ENCODE peak calls at places on chromosomes 6 and 20, in nine cellular contexts. P is fibroblast of mammary gland; W is substantia nigra; J is EL; B is GM13977; X is stimulated activated CD4-positive, alpha-beta T cell treated with anti-CD3 and anti-CD28 coated beads, Interleukin-1b, Interleukin-23, amount 100 ng/mL, for 1 hour; R is glutamatergic neuron; F is iPS-NIHi11; K is effector CD4-positive, alpha-beta T cell. S is an unnamed sample.

GRCh38 chr20:56359212-56360132 is 698 bp downstream of the FAM210B start:
- DNase-seq in F (peak), P (peak), J (peak), W (peak), K (no peak), R (peak), B (no peak), X (no peak), S (no peak)

GRCh38 chr20:32914031-32914430 is 55.3 kb downstream of the EFCAB8 start:
- DNase-seq in R (no peak), B (no peak), W (no peak), X (no peak), P (no peak), K (no peak), J (no peak), F (no peak), S (no peak)

GRCh38 chr6:32153252-32153834 is 598 bp upstream of the PPT2 start:
- DNase-seq in K (no peak), F (peak), R (peak), X (no peak), W (no peak), B (no peak), P (peak), J (peak), S (no peak)

GRCh38 chr6:130647221-130647620 is 180.0 kb upstream of the SMLR1 start:
- DNase-seq in B (no peak), K (no peak), F (no peak), J (no peak), X (no peak), P (no peak), W (no peak), R (no peak), S (no peak)

GRCh38 chr6:73712536-73712935 is 16.5 kb downstream of the CD109 start:
- DNase-seq in P (no peak), R (no peak), B (no peak), X (no peak), W (no peak), K (no peak), F (no peak), J (no peak), S (no peak)

GRCh38 chr6:169997930-169998218 is 246.5 kb downstream of the ERMARD start:
- DNase-seq in R (no peak), W (no peak), P (no peak), J (peak), X (no peak), B (no peak), K (no peak), F (no peak), S (no peak)

GRCh38 chr20:52082612-52083011 is 109.0 kb downstream of the ZFP64 start:
- DNase-seq in X (no peak), B (no peak), J (no peak), R (no peak), P (peak), K (no peak), F (no peak), W (no peak), S (no peak)

GRCh38 chr20:63409066-63409833 is 48.1 kb upstream of the CHRNA4 start:
- DNase-seq in J (no peak), B (no peak), F (peak), W (no peak), K (no peak), X (no peak), P (no peak), R (no peak), S (no peak)

GRCh38 chr6:31922942-31923341 is 4.6 kb upstream of the C2 start:
- DNase-seq in W (no peak), J (no peak), F (peak), K (no peak), R (no peak), B (no peak), P (peak), X (no peak), S (no peak)

GRCh38 chr20:50216543-50217206 is 26.0 kb downstream of the CEBPB start:
- DNase-seq in J (no peak), X (no peak), B (no peak), W (no peak), K (no peak), P (no peak), F (no peak), R (no peak), S (no peak)

GRCh38 chr6:69863766-69864165 is 2.6 kb upstream of the COL19A1 start:
- DNase-seq in R (no peak), X (no peak), W (no peak), K (no peak), J (no peak), F (no peak), B (no peak), P (no peak), S (no peak)

GRCh38 chr6:12136905-12137304 is 124.8 kb downstream of the HIVEP1 start:
- DNase-seq in J (peak), F (no peak), B (no peak), P (peak), K (no peak), X (no peak), R (no peak), W (no peak), S (no peak)

GRCh38 chr20:53677447-53678314 is 84.0 kb upstream of the ZNF217 start:
- DNase-seq in K (no peak), W (no peak), R (peak), J (no peak), F (peak), X (no peak), P (no peak), B (no peak), S (no peak)

GRCh38 chr20:25281541-25281991 is 33.7 kb downstream of the PYGB start:
- DNase-seq in J (no peak), K (no peak), R (peak), P (no peak), F (no peak), W (no peak), X (no peak), B (no peak), S (no peak)

GRCh38 chr6:25302677-25303128 is 23.5 kb downstream of the CARMIL1 start:
- DNase-seq in B (no peak), W (no peak), F (no peak), J (peak), P (peak), K (no peak), R (peak), X (no peak), S (no peak)

GRCh38 chr20:59331721-59332329 is 31.4 kb downstream of the EDN3 start:
- DNase-seq in B (no peak), R (no peak), J (no peak), P (no peak), F (no peak), K (no peak), X (no peak), W (no peak), S (no peak)

GRCh38 chr20:37797669-37798175 is 103.9 kb downstream of the CTNNBL1 start:
- DNase-seq in X (no peak), J (no peak), F (no peak), B (no peak), P (no peak), W (no peak), K (no peak), R (no peak), S (peak)